ENCODE peak calls at places on chromosomes 16 and 17, in six cellular contexts. Q, M, J, V, Z and T are unnamed samples.

GRCh38 chr17:753407-753806 is 1.3 kb upstream of the GEMIN4 start:
- DNase-seq in Q (no peak), M (no peak), J (no peak), V (no peak), Z (no peak), T (no peak)

GRCh38 chr17:18117974-18118632 is 9.5 kb downstream of the MYO15A start:
- DNase-seq in Q (peak), M (no peak), J (no peak), V (no peak), Z (no peak), T (no peak)

GRCh38 chr16:20388854-20389253 is 15.7 kb downstream of the PDILT start:
- DNase-seq in Q (no peak), M (no peak), J (no peak), V (no peak), Z (no peak), T (no peak)

GRCh38 chr17:4559851-4560820 is at the start of gene GGT6:
- DNase-seq in Q (no peak), M (no peak), J (no peak), V (no peak), Z (no peak), T (no peak)

GRCh38 chr17:17896746-17897145 is 60.0 kb upstream of the SREBF1 start:
- DNase-seq in Q (no peak), M (no peak), J (no peak), V (no peak), Z (no peak), T (no peak)

GRCh38 chr17:28718317-28718672 is 627 bp upstream of the RAB34 start:
- DNase-seq in Q (no peak), M (no peak), J (peak), V (no peak), Z (no peak), T (no peak)

GRCh38 chr16:72922714-72923113 is 125.2 kb downstream of the ZFHX3 start:
- DNase-seq in Q (no peak), M (no peak), J (no peak), V (no peak), Z (no peak), T (no peak)

GRCh38 chr16:50208460-50208931 is 55.4 kb downstream of the TENT4B start:
- DNase-seq in Q (peak), M (no peak), J (no peak), V (peak), Z (no peak), T (peak)

GRCh38 chr17:29010129-29010528 is 4.3 kb upstream of the SEZ6 start:
- DNase-seq in Q (no peak), M (no peak), J (no peak), V (no peak), Z (no peak), T (no peak)

GRCh38 chr17:43578699-43579569 is 32.8 kb upstream of the ETV4 start:
- DNase-seq in Q (peak), M (no peak), J (no peak), V (peak), Z (no peak), T (peak)

GRCh38 chr17:33012522-33013033 is 20.9 kb downstream of the SPACA3 start:
- DNase-seq in Q (peak), M (no peak), J (no peak), V (peak), Z (peak), T (peak)

GRCh38 chr16:52863000-52863399 is 189.7 kb downstream of the CHD9NB start:
- DNase-seq in Q (no peak), M (no peak), J (no peak), V (no peak), Z (no peak), T (no peak)

GRCh38 chr16:1173778-1174451 is 21.0 kb downstream of the CACNA1H start:
- DNase-seq in Q (no peak), M (no peak), J (no peak), V (no peak), Z (no peak), T (no peak)

GRCh38 chr16:85750021-85750826 is 672 bp downstream of the C16orf74 start:
- DNase-seq in Q (peak), M (no peak), J (no peak), V (peak), Z (peak), T (peak)

GRCh38 chr16:85746431-85747227 is 4.3 kb downstream of the C16orf74 start:
- DNase-seq in Q (peak), M (peak), J (no peak), V (peak), Z (no peak), T (no peak)

GRCh38 chr16:85750827-85751641 is at the start of gene C16orf74:
- DNase-seq in Q (peak), M (no peak), J (no peak), V (peak), Z (no peak), T (peak)

GRCh38 chr16:85751665-85752501 is 987 bp upstream of the C16orf74 start:
- DNase-seq in Q (peak), M (no peak), J (no peak), V (no peak), Z (peak), T (no peak)

GRCh38 chr16:85749686-85750020 is 1.2 kb downstream of the C16orf74 start:
- DNase-seq in Q (no peak), M (no peak), J (no peak), V (no peak), Z (no peak), T (no peak)
- H3K4me3 ChIP-seq in Q (peak), M (no peak), J (peak), V (peak), Z (peak), T (peak)

DNA sequence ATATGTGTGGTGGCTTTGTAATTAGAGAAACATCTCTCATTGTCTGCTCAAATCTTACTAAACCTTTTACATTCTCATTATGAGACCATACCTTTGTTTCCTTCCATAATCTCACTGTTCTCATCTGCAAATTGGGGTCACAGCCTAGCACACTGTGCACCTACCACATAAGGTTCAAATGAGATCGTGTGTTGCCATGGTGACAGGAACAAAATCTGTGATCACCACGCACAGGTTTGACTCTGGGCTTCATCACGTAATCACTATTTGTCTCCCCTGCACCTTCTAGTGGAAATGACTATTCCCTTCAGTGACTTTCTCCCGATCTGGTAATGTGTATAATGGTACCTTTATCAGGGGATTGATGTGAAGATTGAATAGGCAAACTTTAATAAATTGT is 26.1 kb downstream of the CDH8 start:
- DNase-seq in Q (no peak), M (no peak), J (no peak), V (no peak), Z (no peak), T (no peak)
- H2BK120ac ChIP-seq in Q (no peak), M (no peak), J (no peak), V (no peak), Z (no peak), T (no peak)

GRCh38 chr17:82752371-82753200 is 721 bp downstream of the TBCD start:
- DNase-seq in Q (no peak), M (no peak), J (no peak), V (no peak), Z (no peak), T (peak)

GRCh38 chr17:82750241-82750905 is 1.5 kb upstream of the TBCD start:
- DNase-seq in Q (no peak), M (peak), J (no peak), V (no peak), Z (peak), T (no peak)

GRCh38 chr17:82751571-82752370 is at the start of gene TBCD:
- DNase-seq in Q (peak), M (peak), J (peak), V (peak), Z (peak), T (peak)

GRCh38 chr17:82753201-82753464 is 1.3 kb downstream of the TBCD start:
- DNase-seq in Q (no peak), M (no peak), J (no peak), V (no peak), Z (no peak), T (no peak)

DNA sequence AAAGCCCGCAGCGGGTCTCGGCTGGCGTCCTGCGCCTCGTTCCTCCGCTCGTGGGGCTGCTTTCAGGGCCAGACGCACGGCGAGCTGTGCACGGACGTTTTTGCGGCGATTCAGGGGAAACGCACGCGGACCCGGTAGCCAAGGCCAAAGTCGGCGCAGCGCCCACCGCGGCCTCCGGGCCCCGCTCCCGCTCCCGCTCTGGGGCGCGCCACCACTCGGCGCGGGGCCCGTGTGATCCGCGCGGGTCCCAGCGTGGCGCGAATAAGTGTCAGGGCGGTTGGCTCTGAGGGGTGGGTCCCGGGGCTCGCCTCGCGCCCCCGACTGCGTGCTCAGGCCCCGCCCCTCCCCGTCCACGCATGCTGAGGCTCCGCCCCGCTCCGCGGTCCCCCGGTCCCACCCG is 694 bp upstream of the TBCD start:
- DNase-seq in Q (no peak), M (peak), J (no peak), V (peak), Z (peak), T (no peak)
- H3K4me3 ChIP-seq in Q (peak), M (peak), J (peak), V (peak), Z (peak), T (peak)

DNA sequence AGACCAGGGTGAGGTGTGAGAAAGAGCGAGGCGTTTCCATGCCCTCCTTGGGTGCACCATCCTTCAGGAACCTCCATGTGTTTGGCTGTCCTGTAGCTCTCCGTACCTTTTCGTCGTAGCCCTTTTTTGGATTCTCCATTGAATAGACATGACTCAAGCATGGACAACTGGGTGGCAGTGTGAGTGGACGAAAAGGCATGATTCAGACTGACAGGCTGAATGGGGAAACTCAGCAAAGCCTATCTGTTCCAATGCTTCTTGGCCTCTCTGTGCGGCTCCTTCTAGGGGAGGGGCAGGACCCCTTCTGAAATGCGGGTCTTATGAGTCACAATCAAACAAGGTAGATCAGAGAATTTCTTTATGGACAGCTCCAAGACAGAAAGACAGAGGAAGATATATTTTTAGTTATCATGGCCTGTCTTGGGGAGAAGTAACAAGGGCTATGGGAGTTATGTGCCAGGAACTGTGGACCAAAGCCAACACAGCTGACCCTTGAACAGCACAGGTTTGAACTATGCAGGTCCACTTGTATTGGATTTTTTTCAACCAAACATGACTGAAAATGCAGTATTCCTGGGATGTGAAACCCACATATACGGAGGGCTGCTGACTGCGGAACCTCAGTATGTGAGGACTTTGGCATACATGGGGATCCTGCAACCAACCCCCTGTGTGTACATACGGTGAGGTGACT is 22.9 kb downstream of the ADORA2B start:
- DNase-seq in Q (no peak), M (no peak), J (no peak), V (no peak), Z (no peak), T (no peak)
- H2BK120ac ChIP-seq in Q (no peak), M (no peak), J (no peak), V (no peak), Z (peak), T (no peak)

DNA sequence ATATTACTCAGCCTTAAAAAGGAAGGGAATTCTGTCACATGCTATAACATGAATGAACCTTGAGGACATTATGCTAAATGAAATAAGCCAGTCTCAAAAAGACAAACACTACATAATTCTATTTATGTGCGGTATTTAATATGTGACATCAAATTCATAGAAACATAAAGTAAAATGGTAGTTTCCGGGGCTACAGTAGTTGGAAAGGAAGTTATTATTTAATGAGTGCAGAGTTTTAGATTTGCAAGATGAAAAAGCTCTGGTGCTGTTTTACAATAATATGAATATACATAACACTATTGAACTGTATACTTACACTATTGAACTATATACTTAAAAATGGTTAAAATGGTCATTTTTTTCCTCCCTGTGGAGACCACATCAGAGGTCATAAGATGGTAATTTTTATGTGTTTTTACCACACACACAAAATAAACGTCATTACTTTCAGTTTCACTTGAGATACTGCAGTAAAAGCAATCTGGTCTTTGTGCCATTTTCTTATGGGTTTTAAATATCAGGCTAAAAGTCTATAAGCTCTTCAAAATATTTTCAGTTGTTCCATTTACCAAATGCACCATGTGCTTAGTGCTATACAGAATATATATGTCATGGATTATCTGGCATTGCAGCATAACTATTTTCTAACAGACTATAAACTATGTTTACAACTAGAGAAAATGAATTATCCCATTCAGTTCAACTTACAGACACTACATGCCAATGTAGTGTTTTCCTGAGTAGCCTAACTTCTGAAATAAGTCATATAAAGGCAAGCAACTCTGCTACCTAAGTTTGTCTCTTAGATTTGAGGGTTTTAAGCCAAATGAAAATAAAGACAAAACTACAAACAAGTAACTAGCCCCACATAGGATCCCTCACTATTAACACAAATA is 90.9 kb downstream of the SPAG9 start:
- DNase-seq in Q (peak), M (no peak), J (no peak), V (no peak), Z (no peak), T (peak)
- H3K4me3 ChIP-seq in Q (peak), M (no peak), J (no peak), V (no peak), Z (no peak), T (no peak)

DNA sequence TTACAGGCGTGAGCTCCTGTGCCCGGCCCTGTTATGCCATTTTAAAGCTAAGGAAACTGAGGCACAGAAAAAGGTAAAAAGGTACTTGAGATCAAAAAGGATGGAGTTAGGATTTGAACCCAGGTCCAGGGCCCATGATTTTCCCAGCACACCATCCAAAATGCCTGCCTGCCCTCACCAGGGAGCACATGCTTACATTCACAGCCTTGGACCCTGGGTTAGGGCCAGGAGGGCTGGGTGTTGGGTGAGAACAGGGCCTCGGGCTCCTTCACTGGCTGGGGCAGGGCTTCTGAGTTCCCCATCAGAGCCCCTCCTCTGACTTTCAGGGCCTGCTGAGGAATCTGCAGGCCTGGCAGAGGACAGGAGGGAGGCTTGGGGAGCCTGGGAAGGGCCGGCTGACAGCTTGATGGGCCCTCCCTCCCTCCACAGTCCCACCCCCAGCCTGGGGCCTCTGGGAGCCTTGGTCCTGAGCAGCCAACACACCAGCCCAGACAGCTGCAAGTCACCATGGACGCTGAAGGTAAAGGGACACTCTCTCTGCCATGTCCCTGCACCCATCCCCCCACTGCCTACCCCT is at the start of gene QPRT:
- DNase-seq in Q (peak), M (peak), J (peak), V (peak), Z (peak), T (peak)
- H2BK120ac ChIP-seq in Q (peak), M (peak), J (peak), V (peak), Z (peak), T (peak)

GRCh38 chr17:68461122-68461539 is 3.8 kb upstream of the WIPI1 start:
- DNase-seq in Q (no peak), M (no peak), J (no peak), V (no peak), Z (no peak), T (no peak)

GRCh38 chr17:68460715-68461114 is 3.4 kb upstream of the WIPI1 start:
- DNase-seq in Q (no peak), M (no peak), J (no peak), V (no peak), Z (no peak), T (no peak)

GRCh38 chr17:68459030-68459376 is 1.7 kb upstream of the WIPI1 start:
- DNase-seq in Q (no peak), M (no peak), J (no peak), V (no peak), Z (no peak), T (no peak)

GRCh38 chr17:68461589-68461988 is 4.3 kb upstream of the WIPI1 start:
- DNase-seq in Q (no peak), M (no peak), J (no peak), V (no peak), Z (no peak), T (no peak)

GRCh38 chr17:68460096-68460495 is 2.8 kb upstream of the WIPI1 start:
- DNase-seq in Q (no peak), M (no peak), J (no peak), V (no peak), Z (no peak), T (no peak)
- H3K4me3 ChIP-seq in Q (no peak), M (no peak), J (no peak), V (no peak), Z (no peak), T (no peak)